ENCODE peak calls at places on chromosomes 2 and 18, in four cellular contexts. U is HCT116, V is GM23338, X is GM12878. M is an unnamed sample.
A peak's percentile ranks its signal among the peaks of the same experiment; 100 is the strongest.

GRCh38 chr2:169091256-169091655 is 21.9 kb downstream of the DHRS9 start:
- DNase-seq in U (no peak), V (no peak), X (no peak), M (no peak)

GRCh38 chr2:150296795-150297546 is 190.5 kb downstream of the RND3 start:
- DNase-seq in U (no peak), V (no peak), X (no peak), M (no peak)

GRCh38 chr2:38230756-38231155 is 146.3 kb downstream of the ATL2 start:
- DNase-seq in U (no peak), V (peak; percentile 17), X (no peak), M (no peak)

GRCh38 chr2:45938649-45939511 is 287.4 kb downstream of the PRKCE start:
- DNase-seq in U (peak; percentile 92), V (peak; percentile 31), X (no peak), M (no peak)

GRCh38 chr2:70679244-70679643 is 88.8 kb downstream of the ADD2 start:
- DNase-seq in U (no peak), V (no peak), X (no peak), M (no peak)

GRCh38 chr2:201661366-201661765 is 18.1 kb upstream of the TMEM237 start:
- DNase-seq in U (no peak), V (peak; percentile 28), X (no peak), M (peak; percentile 76)

GRCh38 chr18:32588191-32588590 is 117.5 kb upstream of the GAREM1 start:
- DNase-seq in U (no peak), V (no peak), X (no peak), M (no peak)

GRCh38 chr18:29841631-29842030 is 1200.9 kb downstream of the DSC3 start:
- DNase-seq in U (no peak), V (no peak), X (no peak), M (no peak)

GRCh38 chr2:3001595-3002184 is 375.9 kb downstream of the EIPR1 start:
- DNase-seq in U (no peak), V (peak; percentile 15), X (no peak), M (peak; percentile 8)

GRCh38 chr2:105793230-105793975 is 48.7 kb downstream of the NCK2 start:
- DNase-seq in U (no peak), V (no peak), X (no peak), M (no peak)

GRCh38 chr2:201467666-201468065 is 16.1 kb downstream of the STRADB start:
- DNase-seq in U (no peak), V (no peak), X (no peak), M (no peak)

GRCh38 chr18:67217551-67218166 is 298.9 kb downstream of the DSEL start:
- DNase-seq in U (peak; percentile 15), V (peak; percentile 75), X (no peak), M (peak; percentile 36)

GRCh38 chr18:79903787-79904356 is 47.6 kb downstream of the SLC66A2 start:
- DNase-seq in U (no peak), V (no peak), X (no peak), M (no peak)

GRCh38 chr2:70440621-70441020 is 113.0 kb downstream of the TGFA start:
- DNase-seq in U (no peak), V (no peak), X (no peak), M (no peak)

GRCh38 chr2:204492417-204492816 is 52.9 kb upstream of the PARD3B start:
- DNase-seq in U (no peak), V (no peak), X (no peak), M (no peak)

GRCh38 chr2:11011359-11011758 is 99.6 kb downstream of the KCNF1 start:
- DNase-seq in U (no peak), V (no peak), X (no peak), M (no peak)

GRCh38 chr2:195320416-195320973 is 336.5 kb upstream of the SLC39A10 start:
- DNase-seq in U (no peak), V (no peak), X (no peak), M (no peak)

GRCh38 chr2:187890690-187891089 is 336.5 kb upstream of the TFPI start:
- DNase-seq in U (no peak), V (peak; percentile 59), X (no peak), M (no peak)

GRCh38 chr18:11809895-11810294 is 41.3 kb upstream of the CHMP1B start:
- DNase-seq in U (no peak), V (no peak), X (no peak), M (no peak)

GRCh38 chr18:77203071-77203470 is 46.6 kb upstream of the GALR1 start:
- DNase-seq in U (no peak), V (no peak), X (no peak), M (no peak)

GRCh38 chr2:13260401-13260800 is 543.7 kb downstream of the TRIB2 start:
- DNase-seq in U (no peak), V (peak; percentile 44), X (no peak), M (no peak)
- TF ChIP-seq REST in U (peak; percentile 2), V (peak; percentile 78), X (peak; percentile 78), M (peak; percentile 88)

DNA sequence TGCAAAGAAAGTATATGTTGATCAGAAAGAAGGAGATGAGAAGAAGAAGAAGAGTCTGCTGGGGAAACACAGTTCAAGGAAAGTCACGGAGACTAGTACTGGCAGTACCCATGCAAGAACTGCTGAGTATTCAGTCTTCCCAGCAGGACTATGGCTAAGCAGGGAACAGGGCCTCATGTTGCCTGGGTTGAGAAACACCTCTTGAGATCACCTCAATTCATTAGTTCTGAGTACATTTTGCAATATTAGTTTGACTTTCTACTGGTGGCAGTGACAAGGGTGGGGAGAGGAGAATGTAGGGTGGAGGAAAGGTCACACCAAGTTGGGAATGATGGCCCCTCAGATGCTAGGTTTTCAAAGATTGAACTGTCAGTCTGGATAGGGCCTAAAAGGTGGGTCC is 50.5 kb downstream of the MRPL33 start:
- DNase-seq in U (no peak), V (no peak), X (no peak), M (no peak)
- TF ChIP-seq POLR2AphosphoS5 in U (no peak), V (no peak), X (no peak), M (no peak)

GRCh38 chr18:22541232-22541631 is 123.5 kb upstream of the CTAGE1 start:
- DNase-seq in U (no peak), V (no peak), X (no peak), M (no peak)
- TF ChIP-seq REST in U (no peak), V (no peak), X (no peak), M (no peak)

GRCh38 chr18:63284861-63285260 is 34.7 kb downstream of the BCL2 start:
- DNase-seq in U (no peak), V (no peak), X (no peak), M (no peak)

GRCh38 chr18:63283305-63283704 is 36.3 kb downstream of the BCL2 start:
- DNase-seq in U (no peak), V (no peak), X (no peak), M (no peak)

GRCh38 chr18:63286926-63287325 is 32.6 kb downstream of the BCL2 start:
- DNase-seq in U (no peak), V (no peak), X (no peak), M (no peak)

GRCh38 chr18:63285332-63285731 is 34.2 kb downstream of the BCL2 start:
- DNase-seq in U (no peak), V (no peak), X (peak; percentile 66), M (no peak)

DNA sequence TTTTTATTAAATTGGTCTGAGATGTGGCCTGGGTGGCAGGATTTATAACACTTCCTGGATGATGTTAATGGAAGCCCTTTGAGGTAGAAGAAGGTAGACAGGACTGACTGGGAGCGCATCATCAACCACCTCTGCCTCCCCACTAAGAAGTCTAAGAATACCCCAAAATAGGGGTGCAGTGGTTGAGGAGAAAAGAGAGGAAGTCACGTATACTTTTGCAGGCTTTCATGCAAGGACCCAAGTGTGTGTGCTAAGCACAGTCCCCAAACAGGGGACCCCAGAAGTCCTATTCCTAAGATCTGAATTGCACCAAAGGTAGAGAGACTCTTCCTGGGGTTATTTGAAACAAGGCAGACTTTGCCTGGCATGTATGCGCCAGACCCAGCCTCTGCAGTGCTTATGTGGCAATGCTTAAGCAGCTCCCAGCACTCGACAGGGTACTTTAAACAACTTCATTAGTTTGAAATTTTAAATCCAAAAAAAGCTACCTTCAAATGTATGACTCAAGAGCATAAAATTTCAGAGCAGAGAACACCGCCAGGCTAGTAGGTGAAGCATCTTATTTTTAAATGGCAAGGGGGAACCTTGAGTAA is 35.3 kb downstream of the BCL2 start:
- DNase-seq in U (no peak), V (no peak), X (no peak), M (no peak)
- TF ChIP-seq POLR2AphosphoS5 in U (no peak), V (no peak), X (no peak), M (no peak)

GRCh38 chr2:216387262-216387661 is 15.0 kb upstream of the MARCHF4 start:
- DNase-seq in U (no peak), V (no peak), X (no peak), M (no peak)
- TF ChIP-seq REST in U (no peak), V (no peak), X (no peak), M (no peak)

GRCh38 chr2:128402921-128403670 is 84.4 kb upstream of the HS6ST1 start:
- DNase-seq in U (no peak), V (no peak), X (no peak), M (no peak)
- TF ChIP-seq POLR2AphosphoS5 in U (no peak), V (no peak), X (no peak), M (no peak)

M was measured in HL-60.